ENCODE peak calls at places on chromosome 18, in four cellular contexts. G is DND-41, J is GM13976, W is body of pancreas. I is an unnamed sample.

GRCh38 chr18:32722279-32722678 is 50.5 kb downstream of the KLHL14 start:
- DNase-seq in W (no peak), J (no peak), G (no peak), I (no peak)

GRCh38 chr18:55252946-55253345 is 293.7 kb upstream of the CCDC68 start:
- DNase-seq in W (no peak), G (no peak), J (no peak), I (no peak)

GRCh38 chr18:25190468-25190867 is 161.5 kb downstream of the ZNF521 start:
- DNase-seq in W (no peak), J (no peak), G (no peak), I (no peak)

GRCh38 chr18:69754108-69754507 is 193.6 kb downstream of the CD226 start:
- DNase-seq in J (no peak), W (no peak), G (no peak), I (no peak)

GRCh38 chr18:76686737-76687231 is 135.6 kb upstream of the ZNF236 start:
- DNase-seq in J (peak), G (peak), W (peak), I (peak)

GRCh38 chr18:47413327-47413726 is 161.9 kb upstream of the SKOR2 start:
- DNase-seq in G (no peak), W (peak), J (no peak), I (no peak)

GRCh38 chr18:37604032-37604431 is 38.4 kb upstream of the CELF4 start:
- DNase-seq in W (no peak), G (no peak), J (no peak), I (no peak)

GRCh38 chr18:79863946-79864725 is 66.4 kb downstream of the KCNG2 start:
- DNase-seq in W (no peak), J (no peak), G (no peak), I (peak)

GRCh38 chr18:62071071-62071470 is 115.8 kb downstream of the PIGN start:
- DNase-seq in J (no peak), G (no peak), W (no peak), I (no peak)

GRCh38 chr18:48877941-48878340 is 72.8 kb downstream of the SMAD7 start:
- DNase-seq in G (no peak), J (no peak), W (no peak), I (no peak)